ENCODE peak calls at places on chromosome 4, in seven cellular contexts. C, K, J, H, O, R and D are unnamed samples.

GRCh38 chr4:121658125-121658524 is 38.7 kb downstream of the ANXA5 start:
- DNase-seq in C (no peak), O (no peak), K (no peak), H (no peak), R (no peak), J (no peak), D (no peak)

GRCh38 chr4:169948271-169948670 is 77.9 kb downstream of the MFAP3L start:
- DNase-seq in J (no peak), O (no peak), C (no peak), K (no peak), R (no peak), H (no peak), D (no peak)

GRCh38 chr4:170109586-170110289 is 20.0 kb upstream of the AADAT start:
- DNase-seq in K (no peak), J (no peak), H (no peak), C (no peak), R (no peak), O (no peak), D (no peak)

GRCh38 chr4:104494822-104495559 is at the start of gene CXXC4:
- DNase-seq in H (peak), O (peak), J (no peak), C (peak), R (peak), K (peak), D (peak)

GRCh38 chr4:85815796-85816459 is 341.0 kb downstream of the ARHGAP24 start:
- DNase-seq in J (no peak), R (no peak), K (no peak), C (no peak), H (no peak), O (no peak), D (no peak)

GRCh38 chr4:37244583-37245390 is at the start of gene NWD2:
- DNase-seq in C (no peak), K (no peak), O (peak), H (no peak), R (no peak), J (no peak), D (no peak)

GRCh38 chr4:174681723-174682300 is 147.2 kb downstream of the GLRA3 start:
- DNase-seq in J (no peak), C (peak), H (peak), K (no peak), O (no peak), R (no peak), D (no peak)

GRCh38 chr4:83107636-83108035 is 6.9 kb downstream of the PLAC8 start:
- DNase-seq in C (no peak), R (peak), H (no peak), O (no peak), J (no peak), K (no peak), D (no peak)

GRCh38 chr4:88765729-88766128 is 68.1 kb upstream of the NAP1L5 start:
- DNase-seq in J (no peak), O (no peak), R (no peak), H (peak), K (peak), C (peak), D (no peak)

GRCh38 chr4:89708903-89709361 is 128.0 kb downstream of the SNCA start:
- DNase-seq in C (no peak), K (no peak), H (no peak), J (no peak), R (no peak), O (no peak), D (no peak)